ENCODE peak calls at places on chromosomes 4 and X, in five cellular contexts. U is H1, V is neuronal stem cell, D is IMR-90, O is trophoblast cell. M is an unnamed sample.
A peak's percentile ranks its signal among the peaks of the same experiment; 100 is the strongest.

GRCh38 chrX:136880452-136881013 is at the start of gene RBMX:
- DNase-seq in D (peak; percentile 93), V (peak; percentile 92), O (peak; percentile 92), U (peak; percentile 67), M (peak; percentile 94)

GRCh38 chr4:138085956-138086355 is 156.2 kb downstream of the SLC7A11 start:
- DNase-seq in V (no peak), D (no peak), U (no peak), O (no peak), M (no peak)

GRCh38 chrX:19350831-19351447 is 7.2 kb downstream of the PDHA1 start:
- DNase-seq in O (no peak), V (no peak), D (no peak), U (no peak), M (no peak)

GRCh38 chr4:108754327-108754726 is 8.5 kb downstream of the ETNPPL start:
- DNase-seq in U (no peak), D (no peak), O (no peak), V (no peak), M (no peak)

GRCh38 chr4:79217043-79217442 is 108.8 kb downstream of the NAA11 start:
- DNase-seq in U (peak; percentile 19), O (no peak), V (no peak), D (no peak), M (no peak)

GRCh38 chr4:104930298-104930697 is 216.4 kb upstream of the TET2 start:
- DNase-seq in U (no peak), D (no peak), O (no peak), V (no peak), M (no peak)

GRCh38 chrX:12947545-12948235 is 27.2 kb upstream of the TMSB4X start:
- DNase-seq in V (no peak), U (no peak), O (no peak), D (no peak), M (no peak)

GRCh38 chr4:124427095-124427767 is 285.3 kb downstream of the ANKRD50 start:
- DNase-seq in D (no peak), U (no peak), O (no peak), V (no peak), M (no peak)

GRCh38 chrX:25869761-25870160 is 268.4 kb upstream of the MAGEB18 start:
- DNase-seq in O (no peak), U (no peak), V (no peak), D (no peak), M (no peak)

GRCh38 chr4:184099033-184099432 is 118.6 kb downstream of the ENPP6 start:
- DNase-seq in D (no peak), V (no peak), O (no peak), U (no peak), M (no peak)

GRCh38 chr4:108622022-108622421 is 1.6 kb downstream of the RPL34 start:
- DNase-seq in U (no peak), D (no peak), V (no peak), O (no peak), M (no peak)

GRCh38 chr4:53929955-53930798 is 134.2 kb downstream of the CHIC2 start:
- DNase-seq in V (peak; percentile 44), O (peak; percentile 97), D (peak; percentile 93), U (peak; percentile 49), M (peak; percentile 87)

GRCh38 chr4:143558823-143559756 is 45.6 kb downstream of the SMARCA5 start:
- DNase-seq in V (no peak), U (peak; percentile 78), O (peak; percentile 82), D (peak; percentile 20), M (no peak)

GRCh38 chr4:30553721-30554120 is 166.4 kb upstream of the PCDH7 start:
- DNase-seq in U (no peak), V (no peak), D (peak; percentile 0), O (no peak), M (peak; percentile 73)

GRCh38 chr4:38364383-38364963 is 299.5 kb upstream of the KLF3 start:
- DNase-seq in V (no peak), D (no peak), O (no peak), U (no peak), M (no peak)

GRCh38 chrX:37302569-37302968 is 46.6 kb upstream of the PRRG1 start:
- DNase-seq in D (peak; percentile 21), O (peak; percentile 37), V (no peak), U (no peak), M (peak; percentile 35)

GRCh38 chrX:4674028-4674782 is 960.8 kb upstream of the PRKX start:
- DNase-seq in O (peak; percentile 80), U (no peak), V (no peak), D (no peak), M (no peak)

GRCh38 chrX:145003443-145003842 is 243.9 kb upstream of the SPANXN1 start:
- DNase-seq in U (no peak), V (no peak), D (no peak), O (no peak), M (peak; percentile 17)

GRCh38 chrX:17412692-17413091 is 37.7 kb downstream of the NHS start:
- DNase-seq in O (peak; percentile 76), V (no peak), D (peak; percentile 87), U (no peak), M (peak; percentile 14)

GRCh38 chr4:135418353-135418752 is 1216.8 kb upstream of the PABPC4L start:
- DNase-seq in V (no peak), O (peak; percentile 63), D (peak; percentile 29), U (no peak), M (peak; percentile 15)

GRCh38 chr4:9800878-9801277 is 19.4 kb downstream of the DRD5 start:
- DNase-seq in O (no peak), D (no peak), U (no peak), V (no peak), M (no peak)

GRCh38 chr4:10737335-10737734 is 52.8 kb upstream of the CLNK start:
- DNase-seq in O (peak; percentile 88), D (peak; percentile 69), U (no peak), V (no peak), M (peak; percentile 67)

GRCh38 chr4:151934766-151935165 is 174.0 kb upstream of the GATB start:
- DNase-seq in O (no peak), V (no peak), D (no peak), U (no peak), M (no peak)

GRCh38 chrX:153327561-153327960 is 6.0 kb upstream of the PNMA6F start:
- DNase-seq in O (no peak), D (no peak), V (no peak), U (no peak), M (no peak)

GRCh38 chrX:31609130-31609529 is 537.3 kb upstream of the FTHL17 start:
- DNase-seq in O (peak; percentile 57), D (peak; percentile 91), V (no peak), U (no peak), M (peak; percentile 86)

GRCh38 chrX:104211187-104211586 is 43.5 kb downstream of the ESX1 start:
- DNase-seq in O (no peak), V (no peak), U (no peak), D (no peak), M (no peak)

GRCh38 chr4:176782794-176783193 is 9.9 kb downstream of the VEGFC start:
- DNase-seq in V (no peak), D (peak; percentile 54), O (no peak), U (no peak), M (no peak)

GRCh38 chrX:45472968-45473367 is 272.3 kb upstream of the DIPK2B start:
- DNase-seq in V (no peak), O (no peak), U (no peak), D (peak; percentile 68), M (peak; percentile 6)

GRCh38 chrX:57282568-57282967 is 3.9 kb upstream of the FAAH2 start:
- DNase-seq in O (no peak), U (no peak), D (no peak), V (no peak), M (no peak)

GRCh38 chr4:143282170-143282760 is 54.4 kb upstream of the GAB1 start:
- DNase-seq in U (no peak), O (peak; percentile 20), D (no peak), V (no peak), M (peak; percentile 22)

GRCh38 chr4:54709281-54709854 is 51.6 kb downstream of the KIT start:
- DNase-seq in V (no peak), U (no peak), D (peak; percentile 45), O (no peak), M (peak; percentile 84)

GRCh38 chr4:109703664-109704351 is 563 bp upstream of the CASP6 start:
- DNase-seq in D (no peak), U (no peak), V (no peak), O (no peak), M (peak; percentile 28)

DNA sequence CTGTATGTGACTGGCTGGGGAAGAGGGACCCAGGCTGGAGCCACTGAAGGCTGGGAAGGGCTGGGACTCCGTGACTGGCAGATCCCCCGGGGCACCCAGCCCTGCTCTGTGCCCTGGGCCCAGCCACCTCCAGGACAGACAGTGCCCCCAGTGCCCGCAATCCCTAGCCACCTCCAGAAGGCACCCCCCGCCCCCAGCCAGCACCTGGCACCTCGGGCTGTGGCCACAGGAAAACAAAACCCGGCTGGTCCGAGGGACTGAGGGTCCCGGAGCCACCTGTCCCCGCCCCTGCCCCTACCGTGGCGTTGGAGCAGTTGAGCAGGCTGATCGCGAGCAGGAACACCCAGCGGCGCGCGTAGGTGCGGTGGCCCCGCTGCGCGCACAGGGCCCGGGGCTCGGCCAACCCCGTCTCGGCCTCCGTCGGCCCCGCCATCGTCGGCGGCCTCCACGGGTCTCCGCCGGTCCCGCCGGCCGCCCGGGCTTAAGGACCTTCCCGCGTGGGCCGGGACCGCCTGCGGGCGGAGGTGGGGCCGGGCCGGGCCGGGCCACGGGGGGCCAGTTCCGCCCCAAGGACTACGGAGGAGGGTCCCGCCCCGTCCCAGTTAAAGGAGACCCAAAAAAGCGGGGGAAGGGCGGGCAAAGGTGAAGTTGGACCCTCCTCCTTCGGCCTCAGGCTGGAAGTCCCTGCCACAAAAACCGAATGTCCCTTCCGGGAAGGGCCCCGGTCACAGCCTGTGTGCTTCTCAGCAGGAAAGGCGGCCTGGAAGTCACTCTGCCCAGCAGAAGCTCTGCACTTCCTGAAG is at the start of gene SLC49A3:
- DNase-seq in V (no peak), U (no peak), D (no peak), O (peak; percentile 28), M (no peak)
- H3K18ac ChIP-seq in V (peak within 1 kb of the TSS; percentile 89), U (peak within 1 kb of the TSS; percentile 90), D (no peak within 1 kb of the TSS), O (peak within 1 kb of the TSS; percentile 31), M (peak within 1 kb of the TSS; percentile 23)

DNA sequence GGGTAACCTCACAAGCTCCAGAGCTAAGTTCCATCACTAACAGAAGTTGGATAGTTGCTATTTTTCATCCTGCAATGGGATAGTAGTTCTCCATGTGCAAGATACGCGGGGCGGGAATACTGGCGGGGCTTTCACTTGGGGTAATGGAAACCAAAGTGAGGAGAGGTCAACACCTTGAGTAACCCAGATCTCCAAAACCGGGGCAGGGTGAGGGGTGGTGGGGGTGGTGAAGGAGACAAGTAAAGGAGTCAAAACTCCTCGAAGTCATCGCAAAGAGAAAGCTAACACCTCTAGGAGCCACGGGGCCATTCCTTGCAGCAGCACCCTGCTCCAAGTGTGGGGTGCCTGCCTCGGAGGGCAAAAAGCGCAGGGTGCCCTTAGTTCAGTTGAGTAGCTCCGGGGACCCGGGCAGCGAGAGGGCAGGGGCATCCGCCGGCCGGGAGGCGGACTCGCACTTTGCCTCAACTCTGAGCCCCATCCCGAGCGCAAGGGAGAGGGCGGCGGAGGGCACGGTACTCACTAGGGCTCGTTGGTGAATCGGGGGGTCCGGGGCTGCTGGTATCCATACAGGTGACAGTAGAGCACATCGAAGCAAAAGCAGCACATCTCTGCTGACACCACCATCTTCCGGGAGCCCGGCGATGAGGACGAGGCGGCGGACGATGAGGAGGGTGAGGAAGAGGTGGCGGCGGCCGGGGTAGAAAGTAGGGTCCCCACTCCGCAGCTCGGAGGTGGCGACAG is 636 bp downstream of the AMMECR1 start:
- DNase-seq in U (no peak), O (peak; percentile 4), D (no peak), V (peak; percentile 0), M (peak; percentile 28)
- H3K14ac ChIP-seq in U (no peak overlapping the region), O (peak overlapping the region; percentile 88), D (peak overlapping the region; percentile 77), V (no peak overlapping the region), M (peak overlapping the region; percentile 94)

GRCh38 chr4:77156533-77156911 is 485 bp upstream of the CCNG2 start:
- DNase-seq in O (peak; percentile 100), U (peak; percentile 99), V (peak; percentile 100), D (peak; percentile 99), M (peak; percentile 100)
- H3K4me3 ChIP-seq in O (no peak overlapping the region), U (peak overlapping the region; percentile 93), V (peak overlapping the region; percentile 100), D (peak overlapping the region; percentile 99), M (peak overlapping the region; percentile 100)

GRCh38 chr4:119210760-119211159 is 1.8 kb upstream of the USP53 start:
- DNase-seq in O (no peak), U (no peak), V (no peak), D (peak; percentile 68), M (peak; percentile 68)
- H3K18ac ChIP-seq in O (no peak overlapping the region), U (no peak overlapping the region), V (no peak overlapping the region), D (no peak overlapping the region), M (no peak overlapping the region)